ENCODE peak calls at places on chromosome 11, in four cellular contexts. One of them, this sample, is unnamed.

GRCh38 chr11:47165294-47165840 is 11.3 kb downstream of the ARFGAP2 start:
- DNase-seq in IMR-90: no peak
- DNase-seq in GM12878: no peak
- DNase-seq in K562: no peak
- DNase-seq in this sample: no peak

GRCh38 chr11:76995177-76995576 is 39.0 kb upstream of the B3GNT6 start:
- DNase-seq in IMR-90: no peak
- DNase-seq in GM12878: no peak
- DNase-seq in K562: no peak
- DNase-seq in this sample: no peak

GRCh38 chr11:86119062-86119461 is 50.2 kb upstream of the PICALM start:
- DNase-seq in IMR-90: no peak
- DNase-seq in GM12878: no peak
- DNase-seq in K562: no peak
- DNase-seq in this sample: no peak

GRCh38 chr11:75152090-75152489 is 1.2 kb downstream of the SLCO2B1 start:
- DNase-seq in IMR-90: no peak
- DNase-seq in GM12878: no peak
- DNase-seq in K562: no peak
- DNase-seq in this sample: no peak

GRCh38 chr11:35464308-35464707 is 45.0 kb upstream of the SLC1A2 start:
- DNase-seq in IMR-90: no peak
- DNase-seq in GM12878: no peak
- DNase-seq in K562: no peak
- DNase-seq in this sample: no peak

GRCh38 chr11:128379587-128380279 is 207.6 kb downstream of the ETS1 start:
- DNase-seq in IMR-90: no peak
- DNase-seq in GM12878: no peak
- DNase-seq in K562: no peak
- DNase-seq in this sample: no peak

GRCh38 chr11:59802639-59803176 is 7.9 kb downstream of the MRPL16 start:
- DNase-seq in IMR-90: peak; percentile 58
- DNase-seq in GM12878: no peak
- DNase-seq in K562: peak; percentile 53
- DNase-seq in this sample: peak; percentile 79

GRCh38 chr11:78040691-78041379 is 17.8 kb upstream of the KCTD14 start:
- DNase-seq in IMR-90: no peak
- DNase-seq in GM12878: no peak
- DNase-seq in K562: peak; percentile 46
- DNase-seq in this sample: no peak

GRCh38 chr11:111479666-111480065 is 32.5 kb downstream of the BTG4 start:
- DNase-seq in IMR-90: no peak
- DNase-seq in GM12878: no peak
- DNase-seq in K562: no peak
- DNase-seq in this sample: no peak

GRCh38 chr11:35167451-35167954 is 28.5 kb downstream of the CD44 start:
- DNase-seq in IMR-90: no peak
- DNase-seq in GM12878: no peak
- DNase-seq in K562: no peak
- DNase-seq in this sample: no peak

DNA sequence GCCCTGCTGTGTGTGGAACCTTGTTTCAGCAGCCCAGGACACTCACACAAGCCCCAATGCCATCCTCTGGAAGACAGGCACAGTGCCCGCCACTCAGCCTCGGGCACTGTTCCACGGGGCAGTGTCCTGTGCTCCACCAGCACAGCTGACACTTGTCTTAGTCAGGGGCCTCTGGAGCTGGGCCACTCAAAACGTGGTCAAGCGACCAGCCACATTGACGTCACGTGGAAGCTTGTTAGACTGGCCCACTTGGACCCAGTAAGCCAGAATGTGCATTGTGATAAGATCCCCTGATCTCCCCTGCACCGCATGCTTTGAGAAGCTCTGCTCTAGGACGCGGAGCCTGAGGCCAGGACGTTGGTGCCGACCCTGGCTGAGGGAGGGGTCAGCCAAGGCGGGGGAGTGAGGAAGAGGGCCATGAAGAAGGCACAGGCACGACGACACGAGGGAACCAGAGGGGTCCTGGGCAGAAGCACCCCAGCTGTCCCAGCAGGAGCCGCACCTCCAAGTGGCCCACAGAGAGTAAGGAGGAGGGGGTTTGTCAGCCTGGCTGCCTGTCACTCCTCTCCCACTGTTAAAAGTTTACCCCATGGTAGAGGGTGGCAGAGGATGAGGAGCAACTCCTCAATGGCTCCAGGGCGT is 64.6 kb downstream of the LINC01488 start:
- DNase-seq in IMR-90: no peak
- DNase-seq in GM12878: no peak
- DNase-seq in K562: peak; percentile 21
- DNase-seq in this sample: no peak
- TF ChIP-seq FOS in IMR-90: no peak
- TF ChIP-seq FOS in GM12878: no peak
- TF ChIP-seq FOS in K562: no peak
- TF ChIP-seq FOS in this sample: no peak

DNA sequence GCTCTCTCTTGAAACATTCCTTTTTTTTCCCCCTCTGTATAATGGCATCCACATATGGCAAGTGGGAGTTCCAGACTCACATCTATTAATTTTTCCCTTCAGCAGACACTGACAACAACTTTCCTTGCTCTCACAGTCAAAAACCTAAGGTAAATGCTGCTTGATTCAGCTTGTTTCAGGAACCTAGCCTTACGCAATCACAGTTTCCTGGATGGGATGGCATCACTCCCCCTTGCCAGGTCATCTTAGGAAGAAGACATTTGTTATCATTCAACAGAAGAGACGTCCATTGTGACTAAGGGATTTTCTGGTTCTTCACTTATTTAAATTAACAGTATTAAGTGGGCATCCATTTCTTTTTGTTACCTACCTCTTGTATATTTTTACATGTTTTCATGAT is 112.0 kb upstream of the PDGFD start:
- DNase-seq in IMR-90: peak; percentile 8
- DNase-seq in GM12878: no peak
- DNase-seq in K562: no peak
- DNase-seq in this sample: no peak
- TF ChIP-seq FOS in IMR-90: no peak
- TF ChIP-seq FOS in GM12878: no peak
- TF ChIP-seq FOS in K562: no peak
- TF ChIP-seq FOS in this sample: no peak

GRCh38 chr11:44377914-44378321 is 68.0 kb upstream of the ALX4 start:
- DNase-seq in IMR-90: no peak
- DNase-seq in GM12878: no peak
- DNase-seq in K562: peak; percentile 52
- DNase-seq in this sample: no peak

GRCh38 chr11:44379141-44380008 is 69.4 kb upstream of the ALX4 start:
- DNase-seq in IMR-90: no peak
- DNase-seq in GM12878: no peak
- DNase-seq in K562: no peak
- DNase-seq in this sample: no peak

GRCh38 chr11:44381261-44381660 is 71.3 kb upstream of the ALX4 start:
- DNase-seq in IMR-90: no peak
- DNase-seq in GM12878: no peak
- DNase-seq in K562: no peak
- DNase-seq in this sample: no peak

GRCh38 chr11:44380820-44381219 is 70.9 kb upstream of the ALX4 start:
- DNase-seq in IMR-90: no peak
- DNase-seq in GM12878: no peak
- DNase-seq in K562: no peak
- DNase-seq in this sample: no peak

DNA sequence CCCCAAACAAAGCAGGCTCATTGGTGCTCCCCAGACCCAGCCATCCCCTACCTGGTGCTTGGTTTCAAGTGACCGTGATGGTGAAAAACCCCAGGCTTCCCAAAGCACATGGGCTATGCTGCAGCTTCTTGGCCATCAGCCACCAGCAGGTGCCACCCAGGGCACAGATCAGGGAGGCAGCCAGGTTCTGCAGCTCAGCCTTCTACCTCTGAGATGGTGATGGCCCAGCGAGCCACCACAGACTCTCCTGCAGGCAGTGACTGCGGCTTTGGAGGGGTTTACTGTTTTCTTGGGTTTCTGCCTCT is 70.0 kb upstream of the ALX4 start:
- DNase-seq in IMR-90: no peak
- DNase-seq in GM12878: no peak
- DNase-seq in K562: no peak
- DNase-seq in this sample: no peak
- TF ChIP-seq FOS in IMR-90: no peak
- TF ChIP-seq FOS in GM12878: no peak
- TF ChIP-seq FOS in K562: no peak
- TF ChIP-seq FOS in this sample: no peak

GRCh38 chr11:64372802-64373597 is 14.0 kb downstream of the RPS6KA4 start:
- DNase-seq in IMR-90: no peak
- DNase-seq in GM12878: no peak
- DNase-seq in K562: peak; percentile 90
- DNase-seq in this sample: no peak
- TF ChIP-seq FOS in IMR-90: no peak
- TF ChIP-seq FOS in GM12878: no peak
- TF ChIP-seq FOS in K562: peak; percentile 97
- TF ChIP-seq FOS in this sample: no peak

DNA sequence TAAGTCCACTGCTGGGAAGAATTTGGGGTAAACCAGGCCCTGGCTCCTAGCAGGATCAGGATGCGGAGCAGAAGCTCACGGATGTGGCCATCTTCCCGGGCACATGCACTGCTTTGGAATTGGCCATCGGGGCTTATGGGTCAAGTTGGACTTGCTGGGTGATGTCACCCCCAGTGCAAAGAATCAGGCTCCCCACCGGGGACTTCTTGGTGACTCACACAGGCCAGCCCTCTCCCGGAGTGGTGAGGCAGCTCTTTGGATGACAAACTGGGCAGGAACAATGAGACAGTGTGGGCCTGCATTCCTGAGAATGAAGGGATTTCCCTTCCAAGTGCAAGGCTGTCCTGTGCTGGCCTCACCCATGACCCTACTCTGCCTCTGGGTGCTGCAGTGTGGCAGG is 128.8 kb upstream of the ANO1 start:
- DNase-seq in IMR-90: peak; percentile 95
- DNase-seq in GM12878: no peak
- DNase-seq in K562: peak; percentile 41
- DNase-seq in this sample: peak; percentile 68
- TF ChIP-seq FOS in IMR-90: peak; percentile 91
- TF ChIP-seq FOS in GM12878: no peak
- TF ChIP-seq FOS in K562: peak; percentile 32
- TF ChIP-seq FOS in this sample: peak; percentile 77

DNA sequence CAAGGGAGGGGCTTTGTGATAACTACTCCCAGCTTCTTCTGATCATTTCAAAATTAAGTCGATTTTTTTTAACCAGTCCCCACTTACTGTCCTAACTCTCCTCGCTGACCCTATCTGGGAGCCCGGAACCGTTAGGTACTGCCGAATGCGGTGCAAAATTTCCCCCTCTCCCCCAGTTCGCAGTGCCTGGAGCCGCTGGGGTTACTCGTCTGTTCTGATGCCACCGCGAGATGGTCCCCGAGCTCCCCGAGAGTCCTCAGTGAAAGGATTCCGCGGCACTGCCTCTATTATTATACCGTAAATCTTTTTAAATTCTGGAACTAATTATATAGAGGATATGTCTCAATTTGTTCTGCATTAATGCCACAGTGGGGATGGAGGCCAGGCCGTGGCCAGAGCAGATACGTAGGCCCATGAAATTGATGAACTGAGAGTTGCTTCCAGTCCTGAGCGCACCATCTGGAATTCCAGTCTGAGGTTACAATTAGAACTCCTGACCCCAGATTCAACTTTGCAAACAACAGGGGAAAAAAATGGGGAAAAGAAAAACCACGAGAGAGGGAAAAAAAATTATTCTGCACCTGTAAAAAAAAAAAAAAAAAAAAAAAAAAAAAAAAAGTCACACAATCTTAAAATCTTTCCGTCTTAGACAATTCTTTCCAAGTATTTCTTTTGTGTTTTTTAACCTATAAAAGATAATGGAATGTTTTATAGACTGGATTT is 4.3 kb upstream of the WT1 start:
- DNase-seq in IMR-90: no peak
- DNase-seq in GM12878: no peak
- DNase-seq in K562: no peak
- DNase-seq in this sample: no peak
- TF ChIP-seq FOS in IMR-90: no peak
- TF ChIP-seq FOS in GM12878: no peak
- TF ChIP-seq FOS in K562: no peak
- TF ChIP-seq FOS in this sample: no peak

GRCh38 chr11:2913029-2913431 is 16.2 kb downstream of the PHLDA2 start:
- DNase-seq in IMR-90: peak; percentile 44
- DNase-seq in GM12878: no peak
- DNase-seq in K562: peak; percentile 36
- DNase-seq in this sample: no peak
- TF ChIP-seq FOS in IMR-90: peak; percentile 33
- TF ChIP-seq FOS in GM12878: no peak
- TF ChIP-seq FOS in K562: no peak
- TF ChIP-seq FOS in this sample: no peak

DNA sequence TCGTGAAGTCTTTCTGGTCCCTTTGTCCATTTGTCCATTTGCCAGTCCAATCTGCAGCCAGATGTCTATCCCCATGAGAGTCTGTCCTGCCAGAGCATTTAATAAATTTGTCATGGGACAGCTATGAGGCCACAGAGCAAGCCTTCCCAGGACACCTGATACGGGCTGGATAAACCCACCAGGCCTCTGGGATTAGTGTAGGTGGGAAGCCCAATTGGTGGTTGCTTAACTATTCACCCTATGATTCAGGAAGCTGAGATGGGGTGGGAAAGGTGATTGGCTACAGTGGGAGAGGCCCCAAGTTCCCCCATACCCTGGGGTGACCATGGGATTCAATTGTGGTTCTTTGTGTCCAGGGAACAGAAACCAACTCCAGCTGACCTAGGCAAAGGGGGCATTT is 40.0 kb downstream of the MYEOV start:
- DNase-seq in IMR-90: peak; percentile 34
- DNase-seq in GM12878: no peak
- DNase-seq in K562: no peak
- DNase-seq in this sample: no peak
- TF ChIP-seq FOS in IMR-90: no peak
- TF ChIP-seq FOS in GM12878: no peak
- TF ChIP-seq FOS in K562: no peak
- TF ChIP-seq FOS in this sample: no peak

This sample was measured in endothelial cell of umbilical vein.